ENCODE peak calls at places on chromosomes 7 and 10, in eight cellular contexts. One of them, this sample, is unnamed.

GRCh38 chr7:134016223-134016941 is 110.8 kb upstream of the LRGUK start:
- DNase-seq in psoas muscle: no peak
- DNase-seq in GDM1: no peak
- DNase-seq in stimulated activated naive B cell treated with anti-CD40 and anti-IgM and Interleukin-4, amounts not matched to agents 10 μg/mL and 1 μg/mL and 100 μg/mL, for 72 hours: no peak
- DNase-seq in glomerular endothelial cell: peak
- DNase-seq in activated gamma-delta T cell treated with Interleukin-2 at 50 U/mL for 16 hours: no peak
- DNase-seq in AG04449: peak
- DNase-seq in AG10803: peak
- DNase-seq in this sample: peak

GRCh38 chr7:49346200-49346899 is 422.0 kb downstream of the CDC14C start:
- DNase-seq in AG04449: no peak
- DNase-seq in stimulated activated naive B cell treated with anti-CD40 and anti-IgM and Interleukin-4, amounts not matched to agents 10 μg/mL and 1 μg/mL and 100 μg/mL, for 72 hours: no peak
- DNase-seq in glomerular endothelial cell: no peak
- DNase-seq in AG10803: no peak
- DNase-seq in GDM1: no peak
- DNase-seq in psoas muscle: no peak
- DNase-seq in activated gamma-delta T cell treated with Interleukin-2 at 50 U/mL for 16 hours: no peak
- DNase-seq in this sample: no peak

GRCh38 chr7:84877943-84878595 is 308.8 kb downstream of the SEMA3D start:
- DNase-seq in glomerular endothelial cell: no peak
- DNase-seq in AG04449: no peak
- DNase-seq in GDM1: no peak
- DNase-seq in stimulated activated naive B cell treated with anti-CD40 and anti-IgM and Interleukin-4, amounts not matched to agents 10 μg/mL and 1 μg/mL and 100 μg/mL, for 72 hours: no peak
- DNase-seq in AG10803: peak
- DNase-seq in psoas muscle: no peak
- DNase-seq in activated gamma-delta T cell treated with Interleukin-2 at 50 U/mL for 16 hours: no peak
- DNase-seq in this sample: no peak

GRCh38 chr7:107049480-107049879 is 5.0 kb downstream of the PRKAR2B start:
- DNase-seq in stimulated activated naive B cell treated with anti-CD40 and anti-IgM and Interleukin-4, amounts not matched to agents 10 μg/mL and 1 μg/mL and 100 μg/mL, for 72 hours: no peak
- DNase-seq in activated gamma-delta T cell treated with Interleukin-2 at 50 U/mL for 16 hours: no peak
- DNase-seq in AG10803: no peak
- DNase-seq in glomerular endothelial cell: no peak
- DNase-seq in GDM1: no peak
- DNase-seq in psoas muscle: no peak
- DNase-seq in AG04449: no peak
- DNase-seq in this sample: no peak

GRCh38 chr10:80501913-80502521 is 35.7 kb upstream of the SH2D4B start:
- DNase-seq in psoas muscle: peak
- DNase-seq in stimulated activated naive B cell treated with anti-CD40 and anti-IgM and Interleukin-4, amounts not matched to agents 10 μg/mL and 1 μg/mL and 100 μg/mL, for 72 hours: no peak
- DNase-seq in AG10803: no peak
- DNase-seq in activated gamma-delta T cell treated with Interleukin-2 at 50 U/mL for 16 hours: no peak
- DNase-seq in glomerular endothelial cell: no peak
- DNase-seq in GDM1: no peak
- DNase-seq in AG04449: no peak
- DNase-seq in this sample: no peak

GRCh38 chr10:75926763-75927162 is 495.3 kb downstream of the LRMDA start:
- DNase-seq in AG10803: no peak
- DNase-seq in AG04449: no peak
- DNase-seq in activated gamma-delta T cell treated with Interleukin-2 at 50 U/mL for 16 hours: no peak
- DNase-seq in GDM1: no peak
- DNase-seq in psoas muscle: no peak
- DNase-seq in glomerular endothelial cell: no peak
- DNase-seq in stimulated activated naive B cell treated with anti-CD40 and anti-IgM and Interleukin-4, amounts not matched to agents 10 μg/mL and 1 μg/mL and 100 μg/mL, for 72 hours: no peak
- DNase-seq in this sample: peak

GRCh38 chr10:75469018-75469616 is 37.7 kb downstream of the LRMDA start:
- DNase-seq in activated gamma-delta T cell treated with Interleukin-2 at 50 U/mL for 16 hours: no peak
- DNase-seq in GDM1: no peak
- DNase-seq in glomerular endothelial cell: peak
- DNase-seq in AG04449: peak
- DNase-seq in stimulated activated naive B cell treated with anti-CD40 and anti-IgM and Interleukin-4, amounts not matched to agents 10 μg/mL and 1 μg/mL and 100 μg/mL, for 72 hours: no peak
- DNase-seq in psoas muscle: peak
- DNase-seq in AG10803: peak
- DNase-seq in this sample: peak

GRCh38 chr10:35426657-35427056 is 90.3 kb downstream of the CCNY start:
- DNase-seq in activated gamma-delta T cell treated with Interleukin-2 at 50 U/mL for 16 hours: no peak
- DNase-seq in stimulated activated naive B cell treated with anti-CD40 and anti-IgM and Interleukin-4, amounts not matched to agents 10 μg/mL and 1 μg/mL and 100 μg/mL, for 72 hours: no peak
- DNase-seq in psoas muscle: no peak
- DNase-seq in AG10803: no peak
- DNase-seq in glomerular endothelial cell: no peak
- DNase-seq in AG04449: no peak
- DNase-seq in GDM1: no peak
- DNase-seq in this sample: no peak

GRCh38 chr7:55194522-55194921 is 170.6 kb upstream of the LANCL2 start:
- DNase-seq in GDM1: no peak
- DNase-seq in AG04449: no peak
- DNase-seq in activated gamma-delta T cell treated with Interleukin-2 at 50 U/mL for 16 hours: no peak
- DNase-seq in AG10803: no peak
- DNase-seq in glomerular endothelial cell: no peak
- DNase-seq in psoas muscle: no peak
- DNase-seq in stimulated activated naive B cell treated with anti-CD40 and anti-IgM and Interleukin-4, amounts not matched to agents 10 μg/mL and 1 μg/mL and 100 μg/mL, for 72 hours: no peak
- DNase-seq in this sample: no peak

GRCh38 chr10:4851846-4852245 is 25.8 kb downstream of the AKR1E2 start:
- DNase-seq in stimulated activated naive B cell treated with anti-CD40 and anti-IgM and Interleukin-4, amounts not matched to agents 10 μg/mL and 1 μg/mL and 100 μg/mL, for 72 hours: no peak
- DNase-seq in AG04449: no peak
- DNase-seq in psoas muscle: peak
- DNase-seq in activated gamma-delta T cell treated with Interleukin-2 at 50 U/mL for 16 hours: no peak
- DNase-seq in glomerular endothelial cell: no peak
- DNase-seq in AG10803: no peak
- DNase-seq in GDM1: no peak
- DNase-seq in this sample: no peak

This sample was measured in AG20443.